ENCODE peak calls at places on chromosomes 2 and 18, in five cellular contexts. J is AG04450, P is transverse colon, A is OCI-LY7, I is thyroid gland. Z is an unnamed sample.

GRCh38 chr2:75640621-75641121 is 5.9 kb upstream of the MRPL19 start:
- DNase-seq in P (peak; percentile 53), A (peak; percentile 59), J (peak; percentile 33), I (peak; percentile 79), Z (no peak)

GRCh38 chr2:182503886-182504285 is 77.0 kb upstream of the PDE1A start:
- DNase-seq in I (no peak), A (no peak), J (peak; percentile 32), P (no peak), Z (no peak)

GRCh38 chr2:235608200-235608591 is 114.4 kb downstream of the AGAP1 start:
- DNase-seq in A (no peak), J (no peak), P (no peak), I (no peak), Z (no peak)

GRCh38 chr2:73009177-73009839 is 62.2 kb downstream of the SFXN5 start:
- DNase-seq in I (no peak), A (no peak), P (no peak), J (no peak), Z (no peak)

GRCh38 chr2:176118606-176119370 is 2.2 kb downstream of the HOXD10 start:
- DNase-seq in A (peak; percentile 50), P (peak; percentile 68), J (no peak), I (no peak), Z (no peak)

GRCh38 chr2:231711677-231712461 is 3.5 kb downstream of the PTMA start:
- DNase-seq in I (no peak), P (peak; percentile 28), J (no peak), A (peak; percentile 15), Z (no peak)

GRCh38 chr2:105181282-105181681 is 60.3 kb upstream of the GPR45 start:
- DNase-seq in J (no peak), A (no peak), I (no peak), P (no peak), Z (no peak)

GRCh38 chr2:190407662-190408537 is at the start of gene MFSD6:
- DNase-seq in P (peak; percentile 76), A (peak; percentile 54), J (no peak), I (peak; percentile 77), Z (no peak)

GRCh38 chr2:96556441-96557330 is 20.1 kb downstream of the ARID5A start:
- DNase-seq in P (peak; percentile 68), J (no peak), I (no peak), A (no peak), Z (peak; percentile 89)

GRCh38 chr2:161586517-161587167 is 37.6 kb upstream of the SLC4A10 start:
- DNase-seq in P (no peak), I (no peak), J (no peak), A (peak; percentile 26), Z (no peak)

GRCh38 chr2:171482877-171483276 is 39.4 kb upstream of the CYBRD1 start:
- DNase-seq in P (no peak), I (no peak), J (no peak), A (no peak), Z (no peak)

GRCh38 chr2:240655931-240656886 is 26.5 kb downstream of the AQP12B start:
- DNase-seq in P (no peak), I (no peak), A (no peak), J (no peak), Z (no peak)

GRCh38 chr2:120175000-120175581 is 48.1 kb downstream of the TMEM185B start:
- DNase-seq in A (peak; percentile 78), P (no peak), J (peak; percentile 48), I (no peak), Z (no peak)

GRCh38 chr18:46321954-46322353 is 217.8 kb downstream of the HAUS1 start:
- DNase-seq in I (no peak), J (no peak), P (no peak), A (no peak), Z (no peak)

GRCh38 chr2:160062283-160063005 is at the start of gene PLA2R1:
- DNase-seq in A (no peak), J (no peak), I (peak; percentile 79), P (peak; percentile 74), Z (no peak)

GRCh38 chr18:616380-616995 is 19.7 kb downstream of the CLUL1 start:
- DNase-seq in I (no peak), P (no peak), A (peak; percentile 46), J (no peak), Z (no peak)

GRCh38 chr2:132747046-132747445 is 77.0 kb upstream of the LYPD1 start:
- DNase-seq in J (no peak), I (no peak), P (no peak), A (no peak), Z (no peak)

GRCh38 chr2:240503848-240504247 is 53.9 kb downstream of the ANKMY1 start:
- DNase-seq in I (no peak), J (no peak), A (no peak), P (no peak), Z (no peak)

GRCh38 chr2:164920430-164920829 is 34.9 kb downstream of the SLC38A11 start:
- DNase-seq in A (no peak), J (peak; percentile 81), I (no peak), P (no peak), Z (no peak)

GRCh38 chr18:76005632-76006031 is 489.4 kb downstream of the ZNF516 start:
- DNase-seq in A (no peak), J (no peak), P (no peak), I (no peak), Z (no peak)

GRCh38 chr2:121173112-121173511 is 111.9 kb downstream of the TFCP2L1 start:
- DNase-seq in A (no peak), I (no peak), J (no peak), P (no peak), Z (no peak)

GRCh38 chr2:122531803-122532344 is 776.4 kb downstream of the TSN start:
- DNase-seq in A (no peak), J (no peak), I (no peak), P (no peak), Z (no peak)

GRCh38 chr2:16281451-16282330 is 341.3 kb downstream of the MYCN start:
- DNase-seq in A (peak; percentile 13), J (no peak), P (no peak), I (peak; percentile 48), Z (no peak)

GRCh38 chr18:49024808-49025361 is 74.1 kb upstream of the SMAD7 start:
- DNase-seq in P (no peak), J (no peak), A (peak; percentile 41), I (no peak), Z (no peak)

GRCh38 chr18:26965206-26965605 is 99.7 kb upstream of the AQP4 start:
- DNase-seq in P (no peak), A (no peak), J (no peak), I (no peak), Z (no peak)

GRCh38 chr18:26960901-26961300 is 95.4 kb upstream of the AQP4 start:
- DNase-seq in A (no peak), J (no peak), I (no peak), P (no peak), Z (no peak)

GRCh38 chr18:26961805-26962204 is 96.3 kb upstream of the AQP4 start:
- DNase-seq in J (no peak), P (no peak), I (no peak), A (no peak), Z (no peak)

GRCh38 chr18:26963292-26963691 is 97.8 kb upstream of the AQP4 start:
- DNase-seq in P (no peak), I (peak; percentile 17), J (no peak), A (no peak), Z (no peak)
- TF ChIP-seq CTCF in P (no peak), I (no peak), J (no peak), A (peak; percentile 26), Z (no peak)

DNA sequence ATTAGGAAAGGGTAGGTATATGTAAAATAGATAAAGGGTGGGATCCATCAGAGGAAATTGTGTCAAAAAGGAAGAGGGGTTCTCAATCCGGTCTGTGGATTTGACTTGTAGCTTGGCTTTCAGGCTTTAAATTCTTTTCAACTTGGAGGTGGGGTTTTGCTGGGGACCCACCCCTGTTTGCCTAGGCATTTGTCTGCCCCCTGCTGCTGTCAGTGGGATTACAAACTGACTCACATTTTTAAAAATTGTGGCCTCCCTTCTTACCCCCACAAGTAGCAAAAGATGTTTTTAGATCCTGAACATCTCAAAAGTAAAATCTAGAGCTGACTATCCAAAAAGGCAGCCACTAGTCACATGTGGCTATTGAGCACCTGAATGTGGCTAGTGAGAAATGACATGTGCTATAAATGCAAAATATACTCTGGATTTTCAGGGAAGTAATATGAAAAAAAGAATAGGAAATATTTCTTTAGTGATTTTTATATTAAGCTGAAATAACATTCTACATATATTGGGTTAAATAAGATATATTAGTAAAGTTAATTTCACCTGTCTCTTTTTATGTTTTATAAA is 178.9 kb downstream of the GFPT1 start:
- DNase-seq in A (no peak), P (no peak), I (no peak), J (no peak), Z (no peak)
- TF ChIP-seq CTCF in A (peak; percentile 26), P (peak; percentile 4), I (no peak), J (peak; percentile 24), Z (peak; percentile 16)

GRCh38 chr2:85368921-85369320 is 14.4 kb downstream of the ELMOD3 start:
- DNase-seq in A (no peak), J (no peak), P (no peak), I (no peak), Z (no peak)

GRCh38 chr2:85369500-85369899 is 14.9 kb downstream of the ELMOD3 start:
- DNase-seq in J (no peak), P (peak; percentile 39), I (no peak), A (no peak), Z (no peak)

GRCh38 chr2:85371045-85371444 is 16.5 kb downstream of the ELMOD3 start:
- DNase-seq in P (no peak), I (no peak), J (no peak), A (no peak), Z (no peak)

GRCh38 chr2:85367180-85367579 is 12.6 kb downstream of the ELMOD3 start:
- DNase-seq in P (no peak), A (no peak), J (no peak), I (no peak), Z (no peak)
- TF ChIP-seq CTCF in P (no peak), A (no peak), J (no peak), I (no peak), Z (no peak)

GRCh38 chr2:145592362-145592761 is 1072.4 kb upstream of the ZEB2 start:
- DNase-seq in A (no peak), J (no peak), P (no peak), I (no peak), Z (no peak)

GRCh38 chr2:145595296-145595695 is 1075.4 kb upstream of the ZEB2 start:
- DNase-seq in I (no peak), J (no peak), A (no peak), P (no peak), Z (no peak)

GRCh38 chr2:145597011-145597410 is 1077.1 kb upstream of the ZEB2 start:
- DNase-seq in J (no peak), I (no peak), A (no peak), P (no peak), Z (no peak)

GRCh38 chr2:145593280-145593679 is 1073.4 kb upstream of the ZEB2 start:
- DNase-seq in A (no peak), I (no peak), J (no peak), P (no peak), Z (no peak)

DNA sequence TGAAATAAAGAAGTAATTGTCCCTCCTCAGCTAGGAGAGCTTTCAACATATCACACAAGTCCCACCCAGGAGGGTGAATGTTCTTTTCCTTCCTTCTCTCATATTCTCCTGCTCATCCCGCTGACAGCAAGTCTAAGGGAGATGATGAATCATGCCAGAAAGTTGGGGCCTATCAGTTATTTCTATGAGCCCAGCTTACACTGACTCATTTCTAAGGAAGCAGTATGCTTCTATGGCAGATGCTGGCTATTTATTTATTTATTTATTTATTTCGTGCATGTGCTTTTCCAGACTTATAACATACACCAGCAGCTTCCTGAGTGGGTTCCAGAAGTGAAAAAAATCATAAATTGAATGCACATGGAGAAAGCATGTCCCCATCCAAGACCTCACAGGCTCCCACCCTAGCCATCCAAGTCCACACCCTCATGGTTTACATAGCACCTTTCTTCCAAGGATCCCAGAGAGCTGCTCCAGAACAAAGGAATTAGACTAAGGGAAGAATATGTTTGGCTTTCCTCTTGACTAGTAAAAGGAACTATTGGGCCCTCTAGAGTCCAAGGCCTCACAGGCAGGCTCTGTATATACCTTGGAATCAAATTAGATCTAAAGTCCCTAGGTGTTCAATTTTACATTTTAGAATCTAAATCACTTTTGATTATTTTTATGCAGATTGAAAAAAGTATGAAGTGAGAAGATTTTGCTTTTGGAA is 1074.2 kb upstream of the ZEB2 start:
- DNase-seq in A (no peak), I (no peak), P (no peak), J (peak; percentile 34), Z (no peak)
- TF ChIP-seq CTCF in A (no peak), I (no peak), P (no peak), J (peak; percentile 41), Z (no peak)